ENCODE peak calls at places on chromosomes 7 and 10, in ten cellular contexts. One of them, this sample, is unnamed. For H3K4me1, the result is how much of the 10 kb centered on the place peaks cover.

GRCh38 chr10:120598377-120598776 is 141.3 kb downstream of the PLPP4 start:
- DNase-seq in heart left ventricle: no peak
- DNase-seq in NT2/D1: no peak
- DNase-seq in ascending aorta: no peak
- DNase-seq in GM23248: no peak
- DNase-seq in psoas muscle: no peak
- DNase-seq in hepatocyte: no peak
- DNase-seq in MM.1S: no peak
- DNase-seq in OCI-LY7: no peak
- DNase-seq in CD8-positive, alpha-beta T cell: no peak
- DNase-seq in this sample: no peak

GRCh38 chr7:98651760-98652159 is 34.7 kb downstream of the NPTX2 start:
- DNase-seq in heart left ventricle: no peak
- DNase-seq in NT2/D1: no peak
- DNase-seq in ascending aorta: no peak
- DNase-seq in GM23248: no peak
- DNase-seq in psoas muscle: no peak
- DNase-seq in hepatocyte: no peak
- DNase-seq in MM.1S: no peak
- DNase-seq in OCI-LY7: no peak
- DNase-seq in CD8-positive, alpha-beta T cell: no peak
- DNase-seq in this sample: no peak

GRCh38 chr10:115335366-115335765 is 242.2 kb downstream of the ATRNL1 start:
- DNase-seq in heart left ventricle: no peak
- DNase-seq in NT2/D1: no peak
- DNase-seq in ascending aorta: no peak
- DNase-seq in GM23248: no peak
- DNase-seq in psoas muscle: no peak
- DNase-seq in hepatocyte: no peak
- DNase-seq in MM.1S: no peak
- DNase-seq in OCI-LY7: no peak
- DNase-seq in CD8-positive, alpha-beta T cell: no peak
- DNase-seq in this sample: no peak

GRCh38 chr10:70607936-70608335 is 5.4 kb upstream of the PRF1 start:
- DNase-seq in heart left ventricle: no peak
- DNase-seq in NT2/D1: no peak
- DNase-seq in ascending aorta: no peak
- DNase-seq in GM23248: no peak
- DNase-seq in psoas muscle: no peak
- DNase-seq in hepatocyte: no peak
- DNase-seq in MM.1S: no peak
- DNase-seq in OCI-LY7: no peak
- DNase-seq in CD8-positive, alpha-beta T cell: no peak
- DNase-seq in this sample: no peak

GRCh38 chr7:27295236-27295635 is 52.6 kb downstream of the EVX1 start:
- DNase-seq in heart left ventricle: no peak
- DNase-seq in NT2/D1: no peak
- DNase-seq in ascending aorta: no peak
- DNase-seq in GM23248: no peak
- DNase-seq in psoas muscle: no peak
- DNase-seq in hepatocyte: no peak
- DNase-seq in MM.1S: no peak
- DNase-seq in OCI-LY7: no peak
- DNase-seq in CD8-positive, alpha-beta T cell: no peak
- DNase-seq in this sample: no peak

GRCh38 chr10:74610299-74610698 is 216.1 kb upstream of the KAT6B start:
- DNase-seq in heart left ventricle: no peak
- DNase-seq in NT2/D1: no peak
- DNase-seq in ascending aorta: no peak
- DNase-seq in GM23248: no peak
- DNase-seq in psoas muscle: no peak
- DNase-seq in hepatocyte: no peak
- DNase-seq in MM.1S: no peak
- DNase-seq in OCI-LY7: no peak
- DNase-seq in CD8-positive, alpha-beta T cell: no peak
- DNase-seq in this sample: no peak

GRCh38 chr7:80133361-80134104 is 1.1 kb upstream of the GNAI1 start:
- DNase-seq in heart left ventricle: no peak
- DNase-seq in NT2/D1: no peak
- DNase-seq in ascending aorta: no peak
- DNase-seq in GM23248: peak
- DNase-seq in psoas muscle: no peak
- DNase-seq in hepatocyte: peak
- DNase-seq in MM.1S: no peak
- DNase-seq in OCI-LY7: no peak
- DNase-seq in CD8-positive, alpha-beta T cell: no peak
- DNase-seq in this sample: no peak

GRCh38 chr7:29479606-29480200 is 83.9 kb upstream of the PRR15 start:
- DNase-seq in heart left ventricle: no peak
- DNase-seq in NT2/D1: no peak
- DNase-seq in ascending aorta: no peak
- DNase-seq in GM23248: no peak
- DNase-seq in psoas muscle: no peak
- DNase-seq in hepatocyte: no peak
- DNase-seq in MM.1S: no peak
- DNase-seq in OCI-LY7: no peak
- DNase-seq in CD8-positive, alpha-beta T cell: no peak
- DNase-seq in this sample: no peak

GRCh38 chr10:79404231-79404609 is 41.2 kb downstream of the ZCCHC24 start:
- DNase-seq in heart left ventricle: peak
- DNase-seq in NT2/D1: no peak
- DNase-seq in ascending aorta: peak
- DNase-seq in GM23248: peak
- DNase-seq in psoas muscle: peak
- DNase-seq in hepatocyte: peak
- DNase-seq in MM.1S: no peak
- DNase-seq in OCI-LY7: no peak
- DNase-seq in CD8-positive, alpha-beta T cell: no peak
- DNase-seq in this sample: no peak
- H3K4me1 ChIP-seq in heart left ventricle: half or more
- H3K4me1 ChIP-seq in NT2/D1: under half
- H3K4me1 ChIP-seq in ascending aorta: under half
- H3K4me1 ChIP-seq in GM23248: half or more
- H3K4me1 ChIP-seq in psoas muscle: half or more
- H3K4me1 ChIP-seq in hepatocyte: half or more
- H3K4me1 ChIP-seq in MM.1S: under half
- H3K4me1 ChIP-seq in OCI-LY7: under half
- H3K4me1 ChIP-seq in CD8-positive, alpha-beta T cell: under half
- H3K4me1 ChIP-seq in this sample: under half

GRCh38 chr10:96833220-96834001 is 1.3 kb downstream of the LCOR start:
- DNase-seq in heart left ventricle: peak
- DNase-seq in NT2/D1: peak
- DNase-seq in ascending aorta: no peak
- DNase-seq in GM23248: peak
- DNase-seq in psoas muscle: no peak
- DNase-seq in hepatocyte: peak
- DNase-seq in MM.1S: no peak
- DNase-seq in OCI-LY7: peak
- DNase-seq in CD8-positive, alpha-beta T cell: no peak
- DNase-seq in this sample: peak
- H3K4me1 ChIP-seq in heart left ventricle: half or more
- H3K4me1 ChIP-seq in NT2/D1: under half
- H3K4me1 ChIP-seq in ascending aorta: under half
- H3K4me1 ChIP-seq in GM23248: under half
- H3K4me1 ChIP-seq in psoas muscle: under half
- H3K4me1 ChIP-seq in hepatocyte: under half
- H3K4me1 ChIP-seq in MM.1S: under half
- H3K4me1 ChIP-seq in OCI-LY7: half or more
- H3K4me1 ChIP-seq in CD8-positive, alpha-beta T cell: under half
- H3K4me1 ChIP-seq in this sample: under half

GRCh38 chr7:143410523-143411004 is 1.9 kb upstream of the EPHA1 start:
- DNase-seq in heart left ventricle: no peak
- DNase-seq in NT2/D1: peak
- DNase-seq in ascending aorta: peak
- DNase-seq in GM23248: peak
- DNase-seq in psoas muscle: no peak
- DNase-seq in hepatocyte: no peak
- DNase-seq in MM.1S: no peak
- DNase-seq in OCI-LY7: no peak
- DNase-seq in CD8-positive, alpha-beta T cell: no peak
- DNase-seq in this sample: no peak

GRCh38 chr7:143405671-143406352 is 2.8 kb downstream of the EPHA1 start:
- DNase-seq in heart left ventricle: no peak
- DNase-seq in NT2/D1: peak
- DNase-seq in ascending aorta: peak
- DNase-seq in GM23248: no peak
- DNase-seq in psoas muscle: no peak
- DNase-seq in hepatocyte: no peak
- DNase-seq in MM.1S: no peak
- DNase-seq in OCI-LY7: no peak
- DNase-seq in CD8-positive, alpha-beta T cell: no peak
- DNase-seq in this sample: no peak

GRCh38 chr7:143408247-143408685 is 390 bp downstream of the EPHA1 start:
- DNase-seq in heart left ventricle: no peak
- DNase-seq in NT2/D1: no peak
- DNase-seq in ascending aorta: peak
- DNase-seq in GM23248: no peak
- DNase-seq in psoas muscle: no peak
- DNase-seq in hepatocyte: no peak
- DNase-seq in MM.1S: no peak
- DNase-seq in OCI-LY7: no peak
- DNase-seq in CD8-positive, alpha-beta T cell: no peak
- DNase-seq in this sample: no peak

GRCh38 chr7:143407296-143408246 is 1.1 kb downstream of the EPHA1 start:
- DNase-seq in heart left ventricle: no peak
- DNase-seq in NT2/D1: no peak
- DNase-seq in ascending aorta: peak
- DNase-seq in GM23248: no peak
- DNase-seq in psoas muscle: no peak
- DNase-seq in hepatocyte: no peak
- DNase-seq in MM.1S: no peak
- DNase-seq in OCI-LY7: no peak
- DNase-seq in CD8-positive, alpha-beta T cell: peak
- DNase-seq in this sample: no peak

DNA sequence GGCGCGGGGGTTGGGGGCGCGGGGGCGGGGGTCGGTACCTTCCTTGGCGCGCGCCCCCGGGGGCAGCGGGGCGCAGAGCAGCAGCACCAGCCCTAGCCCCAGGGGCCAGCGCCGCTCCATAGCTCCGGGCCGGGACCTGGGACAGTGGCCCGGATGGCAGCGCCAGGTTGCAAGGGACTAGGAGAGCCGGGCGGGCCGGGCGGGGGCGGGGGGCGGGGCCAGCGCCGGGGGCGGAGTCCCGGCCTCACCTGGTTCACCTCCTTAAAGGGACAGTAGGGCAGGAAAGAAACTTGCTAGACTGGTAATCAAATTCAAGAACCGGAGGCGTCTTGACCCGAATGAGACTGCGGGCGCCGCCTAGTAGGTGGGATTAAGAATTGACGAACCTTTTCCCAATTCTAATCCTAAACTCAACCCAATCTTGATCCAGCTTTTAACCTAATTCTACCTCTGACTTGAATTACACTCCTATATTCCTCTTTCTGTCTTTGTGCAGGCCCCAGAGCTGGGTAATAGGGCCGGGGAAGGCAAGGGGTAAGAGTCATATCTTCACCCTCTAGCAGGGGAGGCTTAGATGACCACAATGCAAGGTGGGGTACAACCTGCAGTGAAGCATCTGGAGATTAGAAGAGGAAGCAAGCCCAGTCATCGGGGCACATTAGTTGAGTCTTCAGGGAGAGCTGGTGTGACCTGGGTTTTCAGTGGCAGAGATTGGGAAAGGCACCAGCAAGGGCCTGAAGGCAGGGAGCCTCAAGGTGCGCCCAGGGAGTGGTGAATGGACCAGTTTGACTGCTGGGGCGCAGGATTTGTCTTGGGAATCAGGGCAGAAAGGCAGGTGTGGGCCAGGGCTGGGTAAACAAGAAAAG is at the start of gene EPHA1:
- DNase-seq in heart left ventricle: no peak
- DNase-seq in NT2/D1: peak
- DNase-seq in ascending aorta: peak
- DNase-seq in GM23248: peak
- DNase-seq in psoas muscle: no peak
- DNase-seq in hepatocyte: peak
- DNase-seq in MM.1S: peak
- DNase-seq in OCI-LY7: no peak
- DNase-seq in CD8-positive, alpha-beta T cell: peak
- DNase-seq in this sample: no peak
- H3K4me1 ChIP-seq in heart left ventricle: under half
- H3K4me1 ChIP-seq in NT2/D1: under half
- H3K4me1 ChIP-seq in ascending aorta: under half
- H3K4me1 ChIP-seq in GM23248: under half
- H3K4me1 ChIP-seq in psoas muscle: under half
- H3K4me1 ChIP-seq in hepatocyte: half or more
- H3K4me1 ChIP-seq in MM.1S: under half
- H3K4me1 ChIP-seq in OCI-LY7: under half
- H3K4me1 ChIP-seq in CD8-positive, alpha-beta T cell: under half
- H3K4me1 ChIP-seq in this sample: under half

GRCh38 chr10:80188713-80189112 is 16.6 kb downstream of the ANXA11 start:
- DNase-seq in heart left ventricle: no peak
- DNase-seq in NT2/D1: no peak
- DNase-seq in ascending aorta: no peak
- DNase-seq in GM23248: no peak
- DNase-seq in psoas muscle: no peak
- DNase-seq in hepatocyte: no peak
- DNase-seq in MM.1S: no peak
- DNase-seq in OCI-LY7: peak
- DNase-seq in CD8-positive, alpha-beta T cell: no peak
- DNase-seq in this sample: no peak

GRCh38 chr10:80194373-80195045 is 10.8 kb downstream of the ANXA11 start:
- DNase-seq in heart left ventricle: no peak
- DNase-seq in NT2/D1: no peak
- DNase-seq in ascending aorta: no peak
- DNase-seq in GM23248: no peak
- DNase-seq in psoas muscle: no peak
- DNase-seq in hepatocyte: no peak
- DNase-seq in MM.1S: no peak
- DNase-seq in OCI-LY7: no peak
- DNase-seq in CD8-positive, alpha-beta T cell: no peak
- DNase-seq in this sample: no peak

GRCh38 chr10:80195046-80195574 is 10.2 kb downstream of the ANXA11 start:
- DNase-seq in heart left ventricle: no peak
- DNase-seq in NT2/D1: no peak
- DNase-seq in ascending aorta: no peak
- DNase-seq in GM23248: no peak
- DNase-seq in psoas muscle: no peak
- DNase-seq in hepatocyte: no peak
- DNase-seq in MM.1S: no peak
- DNase-seq in OCI-LY7: no peak
- DNase-seq in CD8-positive, alpha-beta T cell: no peak
- DNase-seq in this sample: no peak

GRCh38 chr10:80191589-80192270 is 13.6 kb downstream of the ANXA11 start:
- DNase-seq in heart left ventricle: no peak
- DNase-seq in NT2/D1: no peak
- DNase-seq in ascending aorta: peak
- DNase-seq in GM23248: no peak
- DNase-seq in psoas muscle: no peak
- DNase-seq in hepatocyte: no peak
- DNase-seq in MM.1S: peak
- DNase-seq in OCI-LY7: no peak
- DNase-seq in CD8-positive, alpha-beta T cell: no peak
- DNase-seq in this sample: no peak

DNA sequence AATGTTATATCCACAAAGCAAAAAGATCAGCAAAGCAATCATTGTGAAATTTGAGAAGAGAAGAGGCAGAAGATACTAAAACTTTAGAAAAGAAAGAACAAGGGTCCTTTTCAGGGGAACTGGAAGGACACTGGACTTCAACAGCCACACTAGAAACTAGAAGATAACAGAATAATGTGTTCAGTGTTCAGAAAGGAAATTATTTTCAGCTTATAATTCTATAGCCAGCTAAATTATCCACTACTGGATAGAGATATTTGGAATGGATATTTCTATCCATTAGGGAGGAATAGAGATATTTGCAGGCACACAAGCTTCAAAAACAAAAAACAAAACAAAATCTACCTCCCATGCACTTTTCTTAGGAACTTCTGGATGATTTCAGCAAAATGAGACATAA is 12.8 kb downstream of the ANXA11 start:
- DNase-seq in heart left ventricle: no peak
- DNase-seq in NT2/D1: no peak
- DNase-seq in ascending aorta: no peak
- DNase-seq in GM23248: no peak
- DNase-seq in psoas muscle: no peak
- DNase-seq in hepatocyte: no peak
- DNase-seq in MM.1S: no peak
- DNase-seq in OCI-LY7: no peak
- DNase-seq in CD8-positive, alpha-beta T cell: no peak
- DNase-seq in this sample: no peak
- H3K4me1 ChIP-seq in heart left ventricle: half or more
- H3K4me1 ChIP-seq in NT2/D1: under half
- H3K4me1 ChIP-seq in ascending aorta: under half
- H3K4me1 ChIP-seq in GM23248: under half
- H3K4me1 ChIP-seq in psoas muscle: half or more
- H3K4me1 ChIP-seq in hepatocyte: under half
- H3K4me1 ChIP-seq in MM.1S: half or more
- H3K4me1 ChIP-seq in OCI-LY7: half or more
- H3K4me1 ChIP-seq in CD8-positive, alpha-beta T cell: half or more
- H3K4me1 ChIP-seq in this sample: under half

This sample was measured in SK-N-SH.